ENCODE peak calls at places on chromosomes 7 and 10, in seven cellular contexts. T is esophagus muscularis mucosa, D is stomach, N is breast epithelium, U is K562, V is transverse colon, J is GM23338. I is an unnamed sample.

GRCh38 chr7:100864263-100864845 is 2.8 kb upstream of the TRIP6 start:
- DNase-seq in T (no peak), J (no peak), D (no peak), N (no peak), V (no peak), U (no peak), I (no peak)

GRCh38 chr7:119578116-119578515 is 694.9 kb upstream of the KCND2 start:
- DNase-seq in V (no peak), N (no peak), U (no peak), T (no peak), D (no peak), J (no peak), I (no peak)

GRCh38 chr7:90834771-90835170 is 238.7 kb downstream of the CDK14 start:
- DNase-seq in V (no peak), T (no peak), D (no peak), J (no peak), N (no peak), U (no peak), I (no peak)

GRCh38 chr10:98323221-98324164 is 55.5 kb upstream of the LOXL4 start:
- DNase-seq in T (no peak), N (no peak), U (peak), J (no peak), D (peak), V (peak), I (peak)

GRCh38 chr10:125132331-125132730 is 28.0 kb downstream of the CTBP2 start:
- DNase-seq in T (no peak), V (no peak), J (no peak), U (no peak), N (peak), D (no peak), I (no peak)

GRCh38 chr10:100516847-100517246 is 2.8 kb downstream of the SEC31B start:
- DNase-seq in D (no peak), T (no peak), J (peak), V (no peak), N (no peak), U (peak), I (no peak)

GRCh38 chr10:132832186-132832983 is 46.4 kb upstream of the NKX6-2 start:
- DNase-seq in N (peak), D (no peak), V (no peak), T (no peak), U (no peak), J (no peak), I (no peak)

GRCh38 chr10:5609952-5610616 is 56.3 kb downstream of the ASB13 start:
- DNase-seq in U (peak), N (no peak), T (no peak), V (peak), J (no peak), D (peak), I (no peak)

GRCh38 chr10:71753091-71753959 is 20.0 kb downstream of the VSIR start:
- DNase-seq in D (no peak), V (peak), J (no peak), T (no peak), U (peak), N (no peak), I (no peak)

GRCh38 chr7:106111671-106112117 is 418 bp downstream of the SYPL1 start:
- DNase-seq in D (peak), U (peak), V (peak), J (peak), T (no peak), N (peak), I (peak)

GRCh38 chr7:13991791-13992620 is 2.5 kb upstream of the ETV1 start:
- DNase-seq in T (no peak), N (no peak), U (peak), J (no peak), D (no peak), V (no peak), I (no peak)

GRCh38 chr7:135789431-135789830 is 40.8 kb upstream of the FAM180A start:
- DNase-seq in J (no peak), D (no peak), V (no peak), U (no peak), N (no peak), T (no peak), I (no peak)

GRCh38 chr7:44463169-44463808 is 27.2 kb downstream of the NUDCD3 start:
- DNase-seq in N (no peak), V (no peak), D (no peak), J (peak), T (no peak), U (no peak), I (no peak)

GRCh38 chr10:104521901-104522827 is 118.9 kb upstream of the SORCS3 start:
- DNase-seq in J (no peak), V (no peak), D (no peak), N (no peak), T (no peak), U (no peak), I (no peak)

GRCh38 chr10:1679821-1680650 is 57.3 kb downstream of the ADARB2 start:
- DNase-seq in J (peak), U (no peak), N (no peak), V (no peak), T (no peak), D (no peak), I (no peak)

GRCh38 chr7:72430531-72430930 is 18.4 kb upstream of the CALN1 start:
- DNase-seq in N (no peak), J (peak), D (no peak), T (no peak), V (no peak), U (peak), I (no peak)

GRCh38 chr7:66736892-66737291 is 3.6 kb upstream of the RABGEF1 start:
- DNase-seq in N (no peak), J (no peak), V (no peak), U (no peak), D (no peak), T (no peak), I (no peak)

GRCh38 chr7:96306385-96307125 is 15.3 kb downstream of the SLC25A13 start:
- DNase-seq in N (no peak), J (no peak), V (no peak), U (no peak), D (no peak), T (no peak), I (no peak)

GRCh38 chr10:48973065-48973464 is 33.4 kb upstream of the LRRC18 start:
- DNase-seq in J (no peak), T (no peak), D (no peak), V (no peak), U (no peak), N (no peak), I (no peak)

GRCh38 chr7:75695036-75695435 is 43.7 kb downstream of the HIP1 start:
- DNase-seq in N (no peak), T (no peak), U (peak), D (no peak), V (no peak), J (no peak), I (no peak)

GRCh38 chr10:79562135-79562756 is 2.0 kb upstream of the SFTPA2 start:
- DNase-seq in J (peak), N (peak), D (peak), U (peak), T (no peak), V (peak), I (peak)

GRCh38 chr7:26348234-26348851 is 56.7 kb downstream of the SNX10 start:
- DNase-seq in T (no peak), U (no peak), V (peak), J (no peak), N (no peak), D (no peak), I (no peak)

GRCh38 chr7:116988363-116988989 is 35.2 kb downstream of the ST7 start:
- DNase-seq in U (no peak), D (no peak), J (no peak), V (no peak), T (no peak), N (no peak), I (no peak)

GRCh38 chr7:100705341-100705752 is 574 bp upstream of the POP7 start:
- DNase-seq in V (peak), D (peak), T (peak), N (peak), U (peak), J (peak), I (peak)

GRCh38 chr10:61130366-61130765 is 186.4 kb upstream of the RHOBTB1 start:
- DNase-seq in U (no peak), J (no peak), N (no peak), T (no peak), V (no peak), D (no peak), I (no peak)

GRCh38 chr7:7425321-7425720 is 110.4 kb downstream of the COL28A1 start:
- DNase-seq in N (no peak), T (no peak), D (no peak), V (no peak), J (no peak), U (no peak), I (no peak)

GRCh38 chr7:42103020-42103419 is 134.0 kb downstream of the GLI3 start:
- DNase-seq in T (no peak), N (no peak), V (no peak), J (no peak), D (no peak), U (no peak), I (no peak)

GRCh38 chr10:89664206-89664605 is 19.2 kb upstream of the PANK1 start:
- DNase-seq in V (peak), T (no peak), J (no peak), D (no peak), N (no peak), U (no peak), I (no peak)

GRCh38 chr10:97701438-97702064 is 12.0 kb upstream of the MARVELD1 start:
- DNase-seq in T (no peak), V (peak), N (no peak), J (peak), D (peak), U (peak), I (no peak)

GRCh38 chr10:3772349-3773222 is 12.4 kb downstream of the KLF6 start:
- DNase-seq in N (no peak), D (no peak), T (no peak), J (no peak), V (no peak), U (no peak), I (no peak)

GRCh38 chr7:47047384-47047783 is 534.5 kb downstream of the TNS3 start:
- DNase-seq in T (no peak), V (no peak), N (no peak), U (no peak), J (no peak), D (no peak), I (no peak)

GRCh38 chr10:43113201-43113893 is 24.9 kb upstream of the CSGALNACT2 start:
- DNase-seq in V (no peak), D (no peak), U (no peak), J (no peak), T (no peak), N (no peak), I (no peak)

GRCh38 chr7:30142710-30143109 is 7.9 kb downstream of the MTURN start:
- DNase-seq in D (peak), V (peak), T (no peak), U (no peak), J (no peak), N (no peak), I (peak)

GRCh38 chr7:98434087-98434486 is 33.2 kb upstream of the BAIAP2L1 start:
- DNase-seq in T (no peak), U (no peak), D (no peak), N (no peak), J (no peak), V (no peak), I (no peak)

GRCh38 chr10:120508393-120508792 is 51.4 kb downstream of the PLPP4 start:
- DNase-seq in N (no peak), U (no peak), J (no peak), D (no peak), T (no peak), V (no peak), I (peak)

GRCh38 chr10:112375721-112376577 is 2.0 kb downstream of the ACSL5 start:
- DNase-seq in V (peak), J (no peak), U (no peak), D (peak), T (no peak), N (peak), I (no peak)
- TF ChIP-seq POLR2AphosphoS5 in V (peak), J (no peak), U (no peak), D (peak), T (peak), N (no peak), I (peak)

DNA sequence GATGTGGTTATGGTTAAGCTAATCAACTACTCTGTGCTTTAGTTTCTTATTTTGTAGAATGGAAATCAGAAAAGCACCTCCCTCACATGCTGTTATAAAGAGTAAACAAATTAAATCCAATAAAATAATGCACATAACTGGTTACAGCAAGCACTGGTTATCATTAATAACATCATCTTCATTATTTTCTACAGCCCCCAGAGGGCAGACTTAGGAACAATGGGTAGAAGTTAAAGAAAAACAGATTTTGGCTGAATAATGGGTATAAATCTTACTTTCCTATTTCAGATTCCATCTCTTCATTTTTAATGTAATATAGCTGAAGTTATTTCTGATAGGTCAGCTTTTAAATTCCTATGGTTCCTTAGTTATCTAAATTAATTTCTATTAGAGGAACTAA is 126.5 kb downstream of the DOCK4 start:
- DNase-seq in J (no peak), U (no peak), T (no peak), D (no peak), V (no peak), N (no peak), I (no peak)
- TF ChIP-seq CTCF in J (no peak), U (no peak), T (no peak), D (no peak), V (no peak), N (no peak), I (no peak)

GRCh38 chr7:155638366-155638765 is 6.1 kb upstream of the RBM33 start:
- DNase-seq in J (no peak), N (no peak), V (no peak), D (no peak), T (no peak), U (no peak), I (no peak)

GRCh38 chr7:155637155-155637554 is 7.3 kb upstream of the RBM33 start:
- DNase-seq in D (no peak), J (no peak), T (no peak), U (no peak), V (no peak), N (no peak), I (no peak)

GRCh38 chr7:155639958-155640520 is 4.4 kb upstream of the RBM33 start:
- DNase-seq in D (no peak), T (no peak), J (no peak), V (no peak), N (no peak), U (no peak), I (no peak)

GRCh38 chr7:155643804-155644177 is 670 bp upstream of the RBM33 start:
- DNase-seq in U (no peak), T (no peak), D (no peak), N (no peak), V (no peak), J (no peak), I (no peak)

DNA sequence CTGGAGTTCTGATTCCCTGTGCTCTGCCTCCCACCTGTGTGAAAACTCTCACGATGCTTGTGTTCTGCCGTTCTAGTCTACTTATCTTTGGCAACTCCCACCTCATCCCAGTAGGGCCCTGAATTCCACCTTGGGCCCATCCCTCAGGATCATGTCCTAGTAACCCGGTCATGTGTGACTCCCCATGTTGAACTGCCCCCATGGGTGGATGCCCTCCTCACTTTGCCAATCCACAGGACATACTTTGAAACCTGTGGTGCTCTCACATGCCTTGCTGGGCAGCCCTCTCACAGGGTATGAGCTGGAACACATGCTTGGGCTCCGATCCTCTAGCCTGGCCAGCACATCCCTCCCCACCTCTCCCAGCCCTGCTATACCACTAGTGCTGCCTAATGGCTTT is 3.8 kb upstream of the RBM33 start:
- DNase-seq in V (no peak), D (no peak), T (no peak), N (no peak), J (no peak), U (no peak), I (no peak)
- TF ChIP-seq POLR2AphosphoS5 in V (no peak), D (no peak), T (no peak), N (no peak), J (no peak), U (no peak), I (no peak)

GRCh38 chr7:32871624-32872371 is 19.8 kb downstream of the KBTBD2 start:
- DNase-seq in N (no peak), V (no peak), D (no peak), T (no peak), U (no peak), J (no peak), I (no peak)

GRCh38 chr7:32868116-32868515 is 23.4 kb downstream of the KBTBD2 start:
- DNase-seq in D (peak), T (no peak), J (no peak), V (no peak), N (no peak), U (no peak), I (no peak)

GRCh38 chr7:32872421-32872820 is 19.1 kb downstream of the KBTBD2 start:
- DNase-seq in U (no peak), J (no peak), D (no peak), T (no peak), N (no peak), V (no peak), I (no peak)

GRCh38 chr7:32870298-32870697 is 21.3 kb downstream of the KBTBD2 start:
- DNase-seq in J (no peak), V (no peak), N (no peak), T (no peak), D (no peak), U (no peak), I (no peak)

DNA sequence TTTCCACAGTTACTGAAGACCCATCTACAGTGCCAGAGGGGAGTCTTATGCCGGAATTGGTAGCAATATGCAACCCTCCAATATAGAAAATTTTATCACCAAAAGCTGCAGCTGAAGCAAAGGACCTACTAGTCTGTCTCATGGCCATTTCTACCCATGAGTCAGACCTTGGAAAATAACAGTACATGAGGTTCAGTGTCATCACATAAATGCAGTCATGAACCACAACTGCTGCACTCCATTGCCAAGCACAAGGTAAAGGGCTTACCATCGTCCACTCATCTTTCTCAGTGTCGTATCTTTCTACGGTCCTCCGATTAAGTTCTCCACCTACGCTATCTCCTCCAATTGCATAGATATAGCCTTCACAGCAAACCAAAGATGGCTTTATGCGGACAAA is 21.8 kb downstream of the KBTBD2 start:
- DNase-seq in J (no peak), V (no peak), N (no peak), U (no peak), D (no peak), T (no peak), I (no peak)
- TF ChIP-seq CTCF in J (no peak), V (no peak), N (no peak), U (no peak), D (no peak), T (no peak), I (no peak)

DNA sequence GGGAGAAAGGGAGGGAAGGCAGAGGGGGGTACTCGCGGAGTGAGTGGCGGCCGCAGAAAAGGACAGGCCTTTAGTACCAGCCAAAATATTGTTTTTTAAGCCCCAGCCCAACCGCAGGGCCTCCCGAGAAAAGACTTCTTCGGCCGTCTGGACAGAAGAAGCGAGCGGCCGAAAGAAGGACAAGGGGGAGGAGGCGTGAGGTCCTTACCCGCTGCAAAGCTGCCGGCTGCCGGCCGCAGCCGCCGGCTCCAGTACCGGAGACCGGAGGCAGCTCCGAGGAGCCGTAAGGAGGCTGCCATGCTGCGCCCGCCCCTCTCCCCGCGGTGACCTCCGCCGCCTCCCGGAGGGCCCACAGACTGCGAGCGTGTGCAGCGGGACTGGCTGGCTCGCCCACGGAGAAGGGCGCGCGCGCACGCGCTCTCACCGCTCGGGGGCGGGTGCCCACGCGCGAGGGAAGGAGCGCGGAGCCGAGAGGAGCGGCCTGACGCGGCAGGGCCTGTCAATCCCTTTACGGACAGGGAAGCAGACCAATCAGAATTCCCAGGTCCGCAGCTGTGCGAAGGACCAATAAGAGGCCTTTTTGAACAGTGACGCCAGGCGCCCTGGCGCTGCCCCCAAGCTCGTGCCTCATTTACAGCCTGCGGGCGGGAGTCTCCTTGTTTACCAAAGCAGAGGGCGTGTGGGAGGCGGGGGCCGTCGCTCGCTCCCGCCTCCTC is at the start of gene HIBADH:
- DNase-seq in V (peak), T (peak), D (peak), U (peak), N (peak), J (peak), I (peak)
- TF ChIP-seq POLR2AphosphoS5 in V (peak), T (peak), D (peak), U (peak), N (peak), J (peak), I (peak)